ENCODE peak calls at places on chromosomes 16 and 17, in four cellular contexts. U, J, F and Z are unnamed samples.
A peak's percentile ranks its signal among the peaks of the same experiment; 100 is the strongest.

GRCh38 chr17:40490982-40491381 is 10.4 kb downstream of the TNS4 start:
- DNase-seq in U (no peak), J (no peak), F (no peak), Z (no peak)

GRCh38 chr17:10932938-10933337 is 95.1 kb upstream of the PIRT start:
- DNase-seq in U (no peak), F (no peak), J (no peak), Z (no peak)

GRCh38 chr17:50841949-50842354 is 6.6 kb downstream of the WFIKKN2 start:
- DNase-seq in U (peak; percentile 80), F (peak; percentile 60), J (peak; percentile 82), Z (peak; percentile 46)

GRCh38 chr17:78231991-78232759 is 744 bp downstream of the TMEM235 start:
- DNase-seq in F (no peak), U (no peak), J (no peak), Z (no peak)

GRCh38 chr17:45784583-45785372 is 658 bp downstream of the CRHR1 start:
- DNase-seq in J (peak; percentile 57), F (no peak), U (peak; percentile 62), Z (peak; percentile 76)

GRCh38 chr17:49887744-49888360 is 40.0 kb upstream of the TAC4 start:
- DNase-seq in F (no peak), U (no peak), J (peak; percentile 46), Z (no peak)

GRCh38 chr17:62708587-62708986 is 81.1 kb downstream of the MRC2 start:
- DNase-seq in F (no peak), U (no peak), J (no peak), Z (no peak)

GRCh38 chr17:75832164-75832651 is 12.0 kb downstream of the UNC13D start:
- DNase-seq in J (peak; percentile 10), F (no peak), U (no peak), Z (no peak)

GRCh38 chr17:31068291-31068690 is 26.5 kb upstream of the NF1 start:
- DNase-seq in J (peak; percentile 36), U (no peak), F (no peak), Z (no peak)

GRCh38 chr17:17822189-17822978 is 14.4 kb downstream of the SREBF1 start:
- DNase-seq in F (peak; percentile 89), J (peak; percentile 91), U (peak; percentile 92), Z (peak; percentile 86)

GRCh38 chr17:65359016-65359415 is 202.4 kb downstream of the AXIN2 start:
- DNase-seq in J (no peak), U (no peak), F (no peak), Z (no peak)

GRCh38 chr17:81660441-81660840 is 4.1 kb upstream of the PDE6G start:
- DNase-seq in J (no peak), U (no peak), F (no peak), Z (no peak)
- H3K27ac ChIP-seq in J (peak overlapping the region; percentile 94), U (no peak overlapping the region), F (no peak overlapping the region), Z (no peak overlapping the region)

GRCh38 chr17:27805520-27806146 is 5.3 kb upstream of the NOS2 start:
- DNase-seq in J (peak; percentile 88), F (peak; percentile 86), U (peak; percentile 78), Z (peak; percentile 70)
- H3K27ac ChIP-seq in J (peak overlapping the region; percentile 67), F (peak overlapping the region; percentile 41), U (no peak overlapping the region), Z (peak overlapping the region; percentile 49)

DNA sequence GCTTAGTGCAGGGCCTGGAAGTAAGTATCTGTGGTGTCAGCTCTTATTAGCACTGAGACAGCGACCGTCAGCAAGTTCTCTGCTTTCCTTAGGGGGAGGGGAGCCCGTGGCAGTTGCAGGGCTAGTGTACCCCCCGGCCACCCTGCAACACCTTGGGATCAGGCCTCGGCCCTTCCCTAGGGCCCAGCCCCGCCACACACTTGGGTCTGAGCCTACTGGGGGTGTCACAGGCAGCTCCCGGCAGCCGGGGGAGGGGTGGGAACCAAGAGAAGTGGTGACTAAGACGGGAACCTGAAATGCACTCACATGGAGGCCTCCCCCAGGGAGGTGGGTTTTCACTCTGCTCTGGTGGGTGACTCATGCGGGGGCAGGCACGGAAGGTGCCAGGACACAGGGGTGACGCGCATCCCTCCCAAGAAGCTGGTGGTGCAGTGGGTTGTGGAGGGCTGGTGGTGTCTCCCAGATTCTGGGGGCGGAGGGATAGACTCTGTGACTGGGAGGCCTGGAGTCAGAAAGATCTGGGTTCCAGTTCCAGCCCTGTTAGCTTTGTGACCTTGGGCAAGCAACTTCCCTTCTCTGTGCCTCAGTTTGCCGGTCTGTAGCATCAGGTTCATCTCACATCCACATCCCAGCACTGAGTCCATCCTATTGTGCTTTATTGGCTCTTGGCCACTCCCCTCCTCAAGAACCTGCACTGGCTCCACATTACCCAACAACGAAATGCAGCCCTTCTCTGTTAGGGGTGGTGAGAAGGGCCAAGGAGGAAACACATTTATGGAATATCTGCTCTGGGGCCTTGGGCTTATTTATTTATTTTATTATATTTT is 44.5 kb downstream of the LAT start:
- DNase-seq in J (no peak), U (no peak), F (no peak), Z (no peak)
- H3K27ac ChIP-seq in J (no peak overlapping the region), U (no peak overlapping the region), F (no peak overlapping the region), Z (no peak overlapping the region)

DNA sequence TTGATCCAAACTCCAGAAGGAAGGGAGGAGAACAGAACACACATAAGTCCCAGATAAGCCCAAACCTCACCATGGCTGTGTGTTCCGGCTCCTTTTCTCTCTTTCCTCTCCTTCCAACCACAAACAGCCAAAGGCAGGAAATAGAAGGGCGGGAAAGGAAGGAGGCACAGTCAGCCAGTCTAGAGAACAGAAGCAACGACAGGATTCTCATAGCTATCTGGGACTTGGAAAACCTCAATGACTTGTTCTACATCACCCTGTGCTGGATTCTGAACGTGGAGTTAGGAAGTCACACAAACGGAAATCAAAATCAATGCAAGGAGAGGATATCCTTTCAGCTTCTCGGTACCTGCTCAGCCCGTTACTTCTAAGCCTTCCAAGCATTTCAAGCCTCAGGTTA is 9.0 kb downstream of the CRK start:
- DNase-seq in U (no peak), F (no peak), J (no peak), Z (no peak)
- H3K27ac ChIP-seq in U (peak overlapping the region; percentile 42), F (peak overlapping the region; percentile 80), J (peak overlapping the region; percentile 28), Z (no peak overlapping the region)

DNA sequence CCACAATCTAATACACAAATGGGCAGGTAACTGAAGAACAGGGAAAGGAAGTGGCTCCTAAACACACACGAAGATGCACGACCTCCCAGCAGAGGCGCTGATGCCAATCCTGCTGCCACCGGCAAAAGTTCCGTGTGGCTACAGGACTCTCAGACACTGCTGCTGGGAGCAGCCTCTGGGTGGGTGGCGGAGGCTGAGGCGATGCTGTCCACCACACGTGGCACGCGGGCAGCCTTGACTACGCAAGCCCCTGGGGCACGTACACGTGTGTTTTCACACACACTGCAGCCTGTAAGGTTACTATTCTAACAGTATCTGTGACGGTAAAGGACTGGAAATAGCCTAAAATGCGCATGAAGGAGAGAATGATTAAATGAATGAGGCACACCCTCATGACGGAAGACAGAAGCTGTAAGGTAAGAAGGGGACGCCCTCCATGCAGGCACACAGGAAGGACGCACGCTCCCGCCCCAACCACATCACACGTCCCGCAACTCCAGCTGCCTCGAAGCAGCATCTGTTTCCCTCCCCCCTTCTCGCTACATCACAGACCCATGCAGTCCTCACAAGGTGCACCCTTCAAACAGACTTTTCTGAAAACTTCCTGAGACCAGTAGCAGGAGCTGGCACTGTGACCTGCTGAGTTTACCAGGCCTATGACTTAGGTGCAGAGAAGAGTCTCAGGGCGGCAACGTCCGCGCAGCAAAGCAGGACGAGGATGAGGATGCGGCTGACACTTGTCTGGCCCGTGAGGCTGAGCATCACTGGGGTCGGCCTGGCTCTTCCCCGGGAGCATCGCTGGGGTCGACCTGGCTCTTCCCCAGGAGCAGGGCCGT is 28.7 kb upstream of the FASN start:
- DNase-seq in F (no peak), J (no peak), U (no peak), Z (no peak)
- H3K27ac ChIP-seq in F (no peak overlapping the region), J (no peak overlapping the region), U (no peak overlapping the region), Z (no peak overlapping the region)

GRCh38 chr17:15981208-15981607 is 18.3 kb downstream of the ZSWIM7 start:
- DNase-seq in F (no peak), J (no peak), U (no peak), Z (no peak)
- H3K27ac ChIP-seq in F (no peak overlapping the region), J (no peak overlapping the region), U (no peak overlapping the region), Z (no peak overlapping the region)

GRCh38 chr17:6554336-6554735 is 2.0 kb downstream of the PITPNM3 start:
- DNase-seq in J (no peak), U (no peak), F (no peak), Z (no peak)
- H3K27ac ChIP-seq in J (no peak overlapping the region), U (no peak overlapping the region), F (no peak overlapping the region), Z (no peak overlapping the region)

GRCh38 chr17:37110012-37110701 is 161.4 kb downstream of the AATF start:
- DNase-seq in U (no peak), J (no peak), F (no peak), Z (no peak)

GRCh38 chr17:37110816-37111215 is 162.1 kb downstream of the AATF start:
- DNase-seq in U (no peak), J (no peak), F (no peak), Z (no peak)

GRCh38 chr17:37111329-37111728 is 162.6 kb downstream of the AATF start:
- DNase-seq in F (no peak), J (no peak), U (no peak), Z (peak; percentile 32)

GRCh38 chr17:37106049-37106448 is 157.3 kb downstream of the AATF start:
- DNase-seq in U (no peak), J (no peak), F (no peak), Z (no peak)

DNA sequence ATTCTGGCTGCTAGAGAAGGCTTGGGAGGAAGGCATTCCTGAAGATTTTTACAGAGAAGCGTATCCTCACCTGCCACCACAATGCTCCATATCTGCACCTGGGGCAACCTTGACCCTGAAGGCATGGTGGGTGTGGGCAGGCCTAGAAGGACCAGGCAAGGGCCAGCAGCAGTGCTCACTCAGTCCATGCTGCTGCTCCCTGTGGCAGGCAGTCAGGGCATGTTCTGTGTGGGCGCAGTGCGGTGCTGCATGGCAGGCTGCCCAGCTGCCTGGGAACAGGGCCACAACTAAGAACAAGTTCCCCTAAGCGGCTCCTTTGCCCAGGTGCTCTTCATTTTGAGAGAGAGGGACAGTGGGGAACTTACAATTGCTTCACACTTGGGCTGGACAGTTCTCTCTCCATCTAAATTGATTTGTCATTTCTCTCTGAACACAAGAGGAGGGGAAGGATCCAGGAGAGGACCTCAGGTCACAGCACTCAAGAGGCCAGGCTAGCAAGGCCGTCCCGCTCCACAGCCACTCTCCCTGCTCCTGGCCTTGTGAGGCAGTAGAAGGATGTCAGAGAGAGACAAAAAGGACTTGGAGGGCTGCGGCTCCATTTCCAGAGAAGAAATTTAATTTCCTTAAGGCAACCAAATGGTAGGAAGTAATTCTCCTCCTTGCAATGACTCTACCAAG is 158.8 kb downstream of the AATF start:
- DNase-seq in F (peak; percentile 76), J (peak; percentile 72), U (peak; percentile 67), Z (no peak)
- H3K27ac ChIP-seq in F (no peak overlapping the region), J (no peak overlapping the region), U (no peak overlapping the region), Z (no peak overlapping the region)

DNA sequence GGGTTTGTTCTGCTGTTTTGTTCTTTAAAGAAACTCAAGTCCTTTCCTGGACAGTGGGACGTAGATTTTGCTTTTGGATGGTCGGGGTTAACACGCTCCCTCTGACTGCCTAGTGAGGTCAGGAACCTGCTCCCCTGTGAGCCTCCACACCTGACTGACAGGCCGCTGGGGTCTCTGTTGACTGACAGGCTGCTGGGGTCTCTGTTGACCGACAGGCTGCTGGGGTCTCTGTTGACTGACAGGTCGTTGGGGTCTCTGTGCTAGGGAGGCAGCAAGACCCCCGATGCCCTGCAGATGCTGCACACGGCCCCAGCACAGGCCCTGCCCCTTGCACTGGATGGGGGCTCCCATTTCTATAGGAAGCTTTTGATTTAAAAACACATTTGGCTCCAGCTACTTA is 33.5 kb downstream of the LMF1 start:
- DNase-seq in J (no peak), U (peak; percentile 6), F (no peak), Z (no peak)
- H3K27ac ChIP-seq in J (no peak overlapping the region), U (no peak overlapping the region), F (no peak overlapping the region), Z (peak overlapping the region; percentile 38)